ENCODE peak calls at places on chromosomes 13 and 19, in ten cellular contexts. N is SHP77 treated with DMSO at 0.1 percent for 48 hours; V is hypothalamus; M is effector CD8-positive, alpha-beta T cell; H is activated naive CD4-positive, alpha-beta T cell treated with anti-CD3 and anti-CD28 coated beads, Interleukin-2, amount 50 U/mL, for 72 hours; C is left cardiac atrium; W is activated effector memory CD4-positive, alpha-beta T cell treated with anti-CD3 and anti-CD28 coated beads, Interleukin-2, amount 50 U/mL, for 16 hours; B is heart left ventricle; L is heart right ventricle; G is NCI-H2107. P is an unnamed sample.

GRCh38 chr13:99617474-99618255 is 116.4 kb downstream of the TM9SF2 start:
- DNase-seq in N (peak), B (peak), M (no peak), G (peak), L (peak), C (peak), H (peak), V (no peak), W (no peak), P (no peak)

GRCh38 chr19:21022996-21023395 is 2.5 kb downstream of the ZNF430 start:
- DNase-seq in C (no peak), H (peak), B (no peak), G (no peak), W (peak), M (no peak), N (no peak), V (no peak), L (no peak), P (no peak)

GRCh38 chr13:31115616-31116015 is 46.1 kb downstream of the HSPH1 start:
- DNase-seq in H (no peak), W (no peak), G (no peak), L (no peak), V (no peak), B (no peak), C (no peak), M (no peak), N (no peak), P (no peak)

GRCh38 chr19:38663957-38664502 is 16.6 kb downstream of the ACTN4 start:
- DNase-seq in C (peak), H (no peak), B (peak), G (no peak), M (no peak), N (no peak), V (peak), L (peak), W (no peak), P (no peak)

GRCh38 chr13:20953245-20953931 is 50.8 kb upstream of the XPO4 start:
- DNase-seq in B (no peak), M (no peak), C (no peak), V (no peak), G (no peak), N (no peak), H (no peak), W (no peak), L (no peak), P (no peak)

GRCh38 chr19:49512970-49513745 is 697 bp downstream of the FCGRT start:
- DNase-seq in H (no peak), M (no peak), W (no peak), V (peak), G (peak), L (peak), C (peak), N (no peak), B (peak), P (no peak)

GRCh38 chr19:12766051-12766521 is 9.3 kb downstream of the HOOK2 start:
- DNase-seq in M (peak), L (peak), V (no peak), W (peak), N (peak), H (peak), G (peak), B (peak), C (peak), P (peak)

GRCh38 chr13:113322890-113323651 is 26.0 kb downstream of the LAMP1 start:
- DNase-seq in N (no peak), W (no peak), M (no peak), L (no peak), H (no peak), B (no peak), V (no peak), C (no peak), G (no peak), P (no peak)

GRCh38 chr19:13502231-13502630 is 4.0 kb downstream of the CACNA1A start:
- DNase-seq in M (no peak), G (no peak), B (no peak), C (no peak), H (no peak), V (no peak), L (no peak), W (no peak), N (no peak), P (no peak)

GRCh38 chr13:59842507-59842906 is 321.2 kb downstream of the DIAPH3 start:
- DNase-seq in G (no peak), H (no peak), M (no peak), L (no peak), W (no peak), N (no peak), B (no peak), C (no peak), V (no peak), P (no peak)

GRCh38 chr13:101473458-101473857 is 21.0 kb downstream of the ITGBL1 start:
- DNase-seq in W (no peak), V (no peak), C (peak), N (no peak), G (no peak), B (no peak), H (no peak), L (no peak), M (no peak), P (no peak)

GRCh38 chr19:18742324-18742723 is 48.8 kb downstream of the COMP start:
- DNase-seq in M (no peak), V (no peak), C (no peak), N (no peak), L (no peak), G (no peak), W (no peak), H (no peak), B (no peak), P (no peak)

GRCh38 chr13:76350399-76350798 is 535.8 kb downstream of the KCTD12 start:
- DNase-seq in G (no peak), C (no peak), H (no peak), M (no peak), B (no peak), L (no peak), V (no peak), N (no peak), W (no peak), P (no peak)

GRCh38 chr13:54912367-54912766 is 1883.8 kb downstream of the OLFM4 start:
- DNase-seq in N (no peak), W (no peak), G (no peak), V (no peak), M (no peak), L (no peak), H (no peak), B (no peak), C (no peak), P (no peak)

GRCh38 chr13:51292000-51292550 is 47.4 kb upstream of the SERPINE3 start:
- DNase-seq in H (no peak), L (no peak), W (no peak), V (no peak), N (no peak), C (no peak), G (no peak), M (no peak), B (no peak), P (no peak)

GRCh38 chr13:20190481-20191310 is 2.0 kb downstream of the GJB2 start:
- DNase-seq in C (no peak), G (no peak), V (no peak), B (no peak), N (no peak), H (no peak), W (no peak), M (no peak), L (no peak), P (no peak)

GRCh38 chr19:14114854-14115253 is 2.7 kb downstream of the PRKACA start:
- DNase-seq in M (peak), L (peak), W (peak), H (peak), V (no peak), N (no peak), C (no peak), G (no peak), B (peak), P (peak)

P was measured in GM06990.